ENCODE peak calls at places on chromosomes 3 and 15, in ten cellular contexts. M is tibial nerve, B is heart right ventricle, S is A549, P is epithelial cell of esophagus, I is hepatocyte, Z is colonic mucosa, Q is left lung, R is ovary, E is mucosa of descending colon. T is an unnamed sample.

GRCh38 chr3:13338996-13339395 is 81.1 kb downstream of the NUP210 start:
- DNase-seq in Z (no peak), I (no peak), B (no peak), M (no peak), Q (no peak), E (no peak), P (no peak), S (no peak), R (no peak), T (no peak)

GRCh38 chr15:64938192-64938591 is 26.5 kb downstream of the ANKDD1A start:
- DNase-seq in P (peak), Z (no peak), M (no peak), I (no peak), E (no peak), Q (no peak), B (no peak), R (no peak), S (no peak), T (no peak)

GRCh38 chr3:78900426-78900825 is 867.4 kb downstream of the ROBO1 start:
- DNase-seq in S (no peak), B (no peak), Z (no peak), P (peak), M (no peak), E (no peak), R (no peak), I (no peak), Q (no peak), T (no peak)

GRCh38 chr15:98653686-98654085 is 5.3 kb downstream of the IGF1R start:
- DNase-seq in M (no peak), Z (no peak), R (no peak), I (no peak), Q (no peak), S (no peak), P (no peak), E (no peak), B (no peak), T (no peak)

GRCh38 chr3:187243933-187244564 is 46.8 kb downstream of the RTP1 start:
- DNase-seq in I (no peak), R (no peak), M (no peak), E (no peak), Z (no peak), Q (no peak), P (peak), S (no peak), B (no peak), T (no peak)

GRCh38 chr15:88083828-88084760 is 172.4 kb downstream of the NTRK3 start:
- DNase-seq in Q (no peak), S (no peak), E (no peak), Z (no peak), B (no peak), R (no peak), I (peak), P (no peak), M (no peak), T (no peak)

GRCh38 chr3:15905041-15905440 is 107.3 kb upstream of the ANKRD28 start:
- DNase-seq in S (no peak), B (no peak), M (no peak), Q (no peak), E (no peak), P (no peak), R (no peak), Z (no peak), I (no peak), T (no peak)

GRCh38 chr15:31024330-31024729 is 32.9 kb upstream of the MTMR10 start:
- DNase-seq in I (peak), S (peak), P (peak), B (no peak), Z (no peak), R (no peak), M (no peak), Q (no peak), E (no peak), T (no peak)

GRCh38 chr3:190862209-190863118 is at the start of gene GMNC:
- DNase-seq in I (peak), B (peak), Z (peak), P (peak), E (peak), R (peak), M (peak), Q (peak), S (peak), T (no peak)

GRCh38 chr15:78840661-78841060 is 29.4 kb upstream of the ADAMTS7 start:
- DNase-seq in P (peak), B (no peak), E (no peak), S (no peak), R (no peak), M (no peak), Q (no peak), I (no peak), Z (no peak), T (peak)

GRCh38 chr15:58378241-58379085 is 53.3 kb upstream of the LIPC start:
- DNase-seq in E (no peak), Q (no peak), R (no peak), M (no peak), S (no peak), I (no peak), P (peak), Z (no peak), B (no peak), T (no peak)

GRCh38 chr15:66619152-66619903 is 53.5 kb upstream of the LCTL start:
- DNase-seq in S (peak), E (peak), Q (peak), B (peak), M (peak), Z (peak), I (peak), R (peak), P (peak), T (no peak)

GRCh38 chr3:195443391-195443989 is 670 bp upstream of the ACAP2 start:
- DNase-seq in Z (no peak), S (no peak), P (no peak), B (no peak), I (no peak), E (no peak), R (no peak), Q (no peak), M (no peak), T (no peak)

GRCh38 chr15:43903864-43904290 is 77.1 kb downstream of the WDR76 start:
- DNase-seq in Q (no peak), P (peak), S (peak), R (peak), B (no peak), E (peak), M (no peak), Z (peak), I (peak), T (peak)

GRCh38 chr3:31116651-31117050 is 222.2 kb upstream of the GADL1 start:
- DNase-seq in E (no peak), R (no peak), Z (no peak), Q (no peak), M (no peak), I (no peak), P (no peak), B (no peak), S (no peak), T (no peak)

GRCh38 chr3:193816656-193817311 is 223.8 kb downstream of the OPA1 start:
- DNase-seq in R (peak), B (peak), P (no peak), Z (peak), Q (peak), M (peak), S (no peak), I (peak), E (peak), T (no peak)

GRCh38 chr3:139120336-139120971 is 75.8 kb upstream of the PRR23C start:
- DNase-seq in I (peak), B (no peak), S (no peak), M (no peak), P (no peak), Q (no peak), E (no peak), R (no peak), Z (peak), T (no peak)

GRCh38 chr15:33871911-33872760 is 96.2 kb upstream of the CHRM5 start:
- DNase-seq in I (no peak), E (no peak), S (no peak), Q (no peak), M (no peak), R (no peak), P (no peak), Z (no peak), B (no peak), T (no peak)

GRCh38 chr3:60384352-60384751 is 866.9 kb downstream of the FHIT start:
- DNase-seq in I (no peak), B (no peak), Q (no peak), M (no peak), R (no peak), P (no peak), E (no peak), S (no peak), Z (no peak), T (no peak)

GRCh38 chr3:14617508-14618023 is 34.0 kb upstream of the CCDC174 start:
- DNase-seq in E (no peak), Z (no peak), I (no peak), R (no peak), S (no peak), B (no peak), Q (no peak), P (no peak), M (no peak), T (no peak)

GRCh38 chr3:150635526-150635925 is 32.4 kb downstream of the SELENOT start:
- DNase-seq in I (no peak), Z (no peak), P (no peak), R (no peak), B (no peak), M (no peak), E (no peak), Q (no peak), S (no peak), T (peak)

GRCh38 chr3:81375921-81376320 is 385.5 kb downstream of the GBE1 start:
- DNase-seq in E (no peak), M (no peak), S (no peak), P (no peak), I (no peak), Q (no peak), Z (no peak), R (no peak), B (no peak), T (no peak)

GRCh38 chr15:57333487-57333886 is 42.8 kb upstream of the CGNL1 start:
- DNase-seq in E (no peak), S (no peak), I (no peak), M (no peak), Z (no peak), Q (no peak), R (no peak), B (no peak), P (no peak), T (no peak)

GRCh38 chr15:68411276-68411675 is 20.7 kb downstream of the ITGA11 start:
- DNase-seq in S (no peak), P (no peak), Z (peak), Q (no peak), M (no peak), B (no peak), E (no peak), R (peak), I (no peak), T (no peak)

GRCh38 chr15:72474466-72474911 is 359 bp downstream of the ARIH1 start:
- DNase-seq in Z (no peak), S (no peak), B (no peak), I (no peak), Q (peak), P (peak), E (no peak), R (no peak), M (no peak), T (no peak)

GRCh38 chr15:57596978-57597377 is 5.3 kb downstream of the MYZAP start:
- DNase-seq in E (no peak), M (no peak), I (no peak), P (peak), S (no peak), R (no peak), Z (no peak), B (no peak), Q (no peak), T (no peak)

DNA sequence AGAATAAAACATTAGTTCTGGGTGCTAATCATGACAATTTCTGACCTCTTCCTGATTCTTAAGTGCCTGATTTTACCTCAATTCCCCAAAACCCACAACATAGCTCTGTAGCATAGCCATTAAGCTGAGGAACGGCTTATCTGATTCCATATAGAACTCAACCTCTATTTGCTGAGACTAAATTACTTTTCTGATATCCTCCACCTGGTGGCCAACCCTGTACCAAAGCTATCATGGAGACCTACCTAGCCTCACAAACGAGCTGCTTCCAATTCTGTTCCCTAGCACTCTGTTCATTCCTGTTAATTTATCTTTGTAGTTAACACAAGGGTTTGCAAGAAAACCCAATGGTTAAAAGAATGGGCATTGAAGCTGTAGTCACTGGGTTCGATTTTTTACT is 245.2 kb downstream of the PLOD2 start:
- DNase-seq in M (no peak), Z (no peak), E (no peak), I (no peak), Q (no peak), B (no peak), S (no peak), R (no peak), P (no peak), T (no peak)
- TF ChIP-seq CTCF in M (no peak), Z (no peak), E (no peak), I (no peak), Q (no peak), B (no peak), S (no peak), R (no peak), P (no peak), T (no peak)

DNA sequence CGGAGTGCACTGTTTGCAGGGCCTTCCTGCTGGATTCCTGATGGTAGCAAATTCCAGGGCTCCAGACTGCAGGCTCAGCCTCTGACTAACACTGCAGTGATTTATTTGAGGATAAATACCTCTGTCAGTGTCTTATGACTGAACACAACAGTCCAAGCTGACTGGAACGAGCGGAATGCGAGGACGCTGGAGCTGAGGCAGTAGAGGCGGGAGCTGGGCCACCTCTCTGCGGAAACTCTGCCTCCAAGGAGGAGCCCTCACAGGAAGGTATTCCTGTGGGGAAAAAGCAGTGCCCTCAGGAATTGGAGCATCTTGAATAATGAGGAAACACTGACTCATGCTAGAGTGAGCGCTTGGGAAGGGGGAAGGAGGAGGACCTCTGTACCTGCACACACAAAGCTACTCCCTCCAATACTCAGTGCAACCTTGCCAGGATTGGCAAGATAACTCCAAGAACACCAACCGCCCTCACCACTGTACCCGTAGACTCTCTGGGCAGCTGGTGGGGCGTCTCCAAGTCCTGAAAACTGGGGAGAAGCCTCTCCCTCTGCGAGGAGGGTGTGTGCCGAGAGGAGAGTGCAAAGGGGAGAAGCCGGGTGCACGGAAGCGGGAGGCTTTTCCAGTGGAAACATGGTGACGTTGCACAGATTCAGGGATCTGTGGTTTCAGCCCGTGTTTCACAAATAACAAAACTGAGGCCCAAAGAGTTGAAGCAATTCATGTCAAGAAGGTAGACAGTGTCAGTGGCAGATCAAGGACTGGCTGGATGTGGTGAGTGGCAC is 43.0 kb downstream of the VGLL4 start:
- DNase-seq in R (peak), Z (no peak), B (peak), E (no peak), M (peak), S (peak), Q (peak), I (peak), P (peak), T (no peak)
- TF ChIP-seq CTCF in R (no peak), Z (no peak), B (no peak), E (no peak), M (no peak), S (no peak), Q (no peak), I (no peak), P (no peak), T (no peak)

GRCh38 chr3:88180398-88180999 is 30.7 kb downstream of the C3orf38 start:
- DNase-seq in Q (no peak), E (peak), P (peak), I (peak), R (no peak), M (no peak), Z (peak), B (no peak), S (peak), T (peak)
- TF ChIP-seq CTCF in Q (no peak), E (no peak), P (peak), I (peak), R (no peak), M (no peak), Z (peak), B (peak), S (peak), T (peak)

GRCh38 chr15:80694624-80695098 is 449 bp upstream of the ABHD17C start:
- DNase-seq in S (peak), I (no peak), P (no peak), E (peak), M (no peak), Z (peak), Q (no peak), B (peak), R (peak), T (no peak)

GRCh38 chr15:80695099-80695910 is at the start of gene ABHD17C:
- DNase-seq in E (peak), M (peak), P (peak), R (peak), I (peak), B (peak), S (peak), Q (peak), Z (peak), T (no peak)

GRCh38 chr15:80697316-80697715 is 2.2 kb downstream of the ABHD17C start:
- DNase-seq in M (no peak), Q (no peak), S (no peak), B (no peak), Z (peak), R (no peak), P (no peak), I (no peak), E (peak), T (no peak)

GRCh38 chr15:80693682-80694623 is 1.2 kb upstream of the ABHD17C start:
- DNase-seq in R (no peak), E (no peak), Z (no peak), Q (no peak), M (no peak), S (peak), I (no peak), B (no peak), P (no peak), T (no peak)

DNA sequence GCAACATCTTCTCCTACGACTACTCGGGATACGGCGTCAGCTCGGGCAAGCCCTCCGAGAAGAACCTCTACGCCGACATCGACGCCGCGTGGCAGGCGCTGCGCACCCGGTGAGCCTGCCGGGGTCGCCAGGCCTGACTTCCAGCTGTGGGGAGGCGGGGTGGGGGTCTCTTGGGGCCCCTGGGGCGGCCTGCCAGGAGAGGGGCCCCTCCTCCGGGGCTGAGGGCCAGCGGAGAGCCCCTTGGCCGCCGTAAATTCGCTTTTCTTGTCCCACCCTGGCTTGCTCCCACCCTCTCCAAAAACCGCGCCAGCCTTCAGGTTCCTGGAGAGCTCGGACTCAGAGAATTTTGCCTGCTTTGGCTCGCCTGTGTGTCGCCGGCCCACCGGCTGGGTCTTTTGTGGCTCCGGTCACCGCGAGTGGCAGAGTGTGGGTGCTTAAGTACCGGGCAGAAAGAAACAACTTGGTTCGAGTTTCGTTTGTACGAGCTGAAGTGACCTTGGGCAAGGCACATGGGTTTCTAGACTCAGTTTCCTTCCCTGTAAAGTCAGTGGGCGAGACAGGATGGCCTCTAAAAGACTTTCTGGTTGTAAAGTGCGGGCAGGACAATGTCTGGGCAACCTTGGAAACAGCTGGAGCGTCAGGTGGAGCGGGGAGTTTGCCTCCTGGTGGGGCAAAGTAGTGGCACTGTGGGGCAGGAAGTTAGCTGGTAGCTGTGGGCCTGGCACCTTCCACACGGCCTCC is 971 bp downstream of the ABHD17C start:
- DNase-seq in S (peak), M (no peak), Q (no peak), P (peak), E (peak), R (peak), Z (peak), B (peak), I (peak), T (no peak)
- TF ChIP-seq CTCF in S (peak), M (no peak), Q (peak), P (peak), E (no peak), R (no peak), Z (peak), B (peak), I (peak), T (peak)

GRCh38 chr3:166489826-166490225 is 652.6 kb upstream of the BCHE start:
- DNase-seq in B (no peak), Q (no peak), P (no peak), M (no peak), Z (no peak), R (no peak), E (no peak), S (no peak), I (no peak), T (no peak)

GRCh38 chr3:166484470-166484869 is 647.2 kb upstream of the BCHE start:
- DNase-seq in S (no peak), I (no peak), R (no peak), Q (no peak), B (no peak), E (no peak), P (peak), Z (no peak), M (no peak), T (no peak)

GRCh38 chr3:166488977-166489672 is 651.9 kb upstream of the BCHE start:
- DNase-seq in R (no peak), I (no peak), E (no peak), S (no peak), M (no peak), Z (no peak), P (no peak), B (no peak), Q (no peak), T (no peak)
- TF ChIP-seq CTCF in R (no peak), I (no peak), E (no peak), S (no peak), M (no peak), Z (no peak), P (no peak), B (no peak), Q (no peak), T (no peak)